ENCODE peak calls at places on chromosomes 7 and 10, in eight cellular contexts. O is suprapubic skin, X is upper lobe of left lung, S is breast epithelium, K is stomach, T is transverse colon, V is HCT116, L is HepG2. Y is an unnamed sample.

GRCh38 chr10:60446855-60447254 is 57.2 kb upstream of the ANK3 start:
- DNase-seq in X (no peak), T (no peak), V (no peak), S (peak; percentile 52), L (no peak), K (no peak), O (no peak), Y (no peak)

GRCh38 chr10:83917519-83918506 is 221.5 kb upstream of the GHITM start:
- DNase-seq in X (no peak), L (peak; percentile 12), O (no peak), K (no peak), V (peak; percentile 10), S (no peak), T (peak; percentile 31), Y (no peak)

GRCh38 chr7:113404245-113404644 is 285.9 kb upstream of the SMIM30 start:
- DNase-seq in L (peak; percentile 6), T (no peak), K (no peak), X (no peak), S (no peak), V (peak; percentile 29), O (no peak), Y (no peak)

GRCh38 chr7:121391686-121392085 is 4.4 kb downstream of the FAM3C start:
- DNase-seq in O (no peak), X (no peak), L (no peak), T (no peak), S (no peak), K (no peak), V (no peak), Y (no peak)

GRCh38 chr10:84244651-84245270 is at the start of gene RGR:
- DNase-seq in T (no peak), X (no peak), O (no peak), L (peak; percentile 75), S (peak; percentile 71), V (no peak), K (no peak), Y (no peak)

GRCh38 chr7:150388709-150389531 is 9.8 kb downstream of the ZNF775 start:
- DNase-seq in S (peak; percentile 82), X (peak; percentile 88), O (peak; percentile 74), L (peak; percentile 98), V (no peak), T (peak; percentile 80), K (peak; percentile 75), Y (no peak)

GRCh38 chr7:70032673-70033072 is 434.4 kb downstream of the AUTS2 start:
- DNase-seq in T (no peak), X (no peak), K (no peak), S (no peak), L (no peak), V (no peak), O (no peak), Y (no peak)

GRCh38 chr10:84665883-84666463 is 337.6 kb downstream of the CCSER2 start:
- DNase-seq in S (no peak), K (no peak), V (peak; percentile 21), L (peak; percentile 37), O (no peak), X (no peak), T (peak; percentile 11), Y (no peak)

GRCh38 chr10:115939101-115939815 is 333.7 kb downstream of the GFRA1 start:
- DNase-seq in T (no peak), L (no peak), S (no peak), X (no peak), O (no peak), K (no peak), V (no peak), Y (no peak)

GRCh38 chr10:132451506-132452215 is 54.7 kb downstream of the PWWP2B start:
- DNase-seq in X (peak; percentile 88), T (peak; percentile 60), L (no peak), O (peak; percentile 68), K (peak; percentile 54), S (no peak), V (no peak), Y (no peak)

GRCh38 chr7:75658369-75658768 is 80.4 kb downstream of the HIP1 start:
- DNase-seq in T (no peak), L (no peak), O (no peak), S (no peak), X (no peak), K (no peak), V (no peak), Y (no peak)

GRCh38 chr10:49036638-49037037 is 78.7 kb downstream of the VSTM4 start:
- DNase-seq in K (no peak), O (no peak), S (no peak), T (no peak), V (no peak), L (no peak), X (no peak), Y (no peak)

GRCh38 chr7:159056722-159057121 is 87.9 kb downstream of the VIPR2 start:
- DNase-seq in K (no peak), O (no peak), S (no peak), V (no peak), X (no peak), T (no peak), L (no peak), Y (no peak)

GRCh38 chr10:4607681-4608080 is 218.3 kb upstream of the AKR1E2 start:
- DNase-seq in K (no peak), V (no peak), X (peak; percentile 32), S (no peak), O (no peak), T (no peak), L (no peak), Y (no peak)

GRCh38 chr7:7183833-7184463 is 1.6 kb downstream of the C1GALT1 start:
- DNase-seq in L (no peak), S (no peak), T (no peak), X (no peak), K (no peak), O (no peak), V (no peak), Y (no peak)

GRCh38 chr7:80488406-80488805 is 23.5 kb downstream of the GNAT3 start:
- DNase-seq in V (no peak), X (no peak), O (no peak), K (no peak), T (no peak), L (no peak), S (no peak), Y (no peak)

GRCh38 chr10:6200588-6201510 is 1.9 kb upstream of the PFKFB3 start:
- DNase-seq in T (peak; percentile 45), K (no peak), L (peak; percentile 56), X (peak; percentile 89), O (no peak), S (no peak), V (no peak), Y (no peak)

GRCh38 chr7:71251706-71252105 is 119.8 kb downstream of the GALNT17 start:
- DNase-seq in K (no peak), O (no peak), X (no peak), T (no peak), V (no peak), S (no peak), L (no peak), Y (no peak)

GRCh38 chr10:83935911-83936310 is 203.4 kb upstream of the GHITM start:
- DNase-seq in V (no peak), X (no peak), O (no peak), L (no peak), K (no peak), T (no peak), S (no peak), Y (no peak)

GRCh38 chr10:33899578-33900531 is 565.4 kb upstream of the NRP1 start:
- DNase-seq in T (no peak), L (peak; percentile 55), K (no peak), O (no peak), S (no peak), X (no peak), V (no peak), Y (no peak)

DNA sequence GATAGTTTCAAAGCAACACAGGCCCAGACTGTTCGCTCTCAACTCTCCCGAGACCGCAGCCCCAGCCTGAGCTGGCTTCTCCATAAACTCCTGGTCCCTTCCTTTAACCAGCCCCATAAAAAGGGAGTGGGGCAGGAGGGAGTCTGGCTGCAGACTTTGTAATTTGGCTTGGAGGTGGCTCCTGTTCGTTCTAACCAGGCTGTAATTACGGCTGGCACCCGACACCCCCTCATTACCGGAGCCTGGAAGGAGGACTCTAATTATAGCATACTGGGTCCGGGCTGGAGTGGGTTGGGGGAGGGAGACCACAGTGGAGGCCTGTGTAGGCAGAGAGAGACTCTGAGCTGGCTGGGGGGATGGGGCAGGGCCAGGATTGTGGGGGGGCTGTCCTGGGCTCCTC is 49.7 kb downstream of the UNC5B start:
- DNase-seq in K (no peak), X (no peak), T (peak; percentile 55), L (no peak), O (no peak), V (no peak), S (no peak), Y (no peak)
- H3K4me1 ChIP-seq in K (peaks cover 35% of the 10 kb centered on the region), X (peaks cover 24% of the 10 kb centered on the region), T (peaks cover 59% of the 10 kb centered on the region), L (peaks cover 13% of the 10 kb centered on the region), O (peaks cover 36% of the 10 kb centered on the region), V (peaks cover 48% of the 10 kb centered on the region), S (peaks cover 8% of the 10 kb centered on the region), Y (peaks cover 77% of the 10 kb centered on the region)

GRCh38 chr10:69088801-69089501 is 1.0 kb downstream of the SRGN start:
- DNase-seq in S (no peak), V (no peak), O (no peak), K (no peak), L (no peak), T (no peak), X (no peak), Y (no peak)
- TF ChIP-seq POLR2AphosphoS5 in S (no peak), V (no peak), O (no peak), K (no peak), L (no peak), T (peak; percentile 66), X (no peak), Y (no peak)

GRCh38 chr7:5423272-5423843 is at the start of gene TNRC18:
- DNase-seq in X (peak; percentile 93), V (no peak), L (no peak), S (peak; percentile 52), K (peak; percentile 34), O (no peak), T (peak; percentile 32), Y (no peak)
- TF ChIP-seq POLR2A in X (no peak), V (no peak), L (no peak), S (peak; percentile 55), K (no peak), O (no peak), T (no peak), Y (peak; percentile 65)

GRCh38 chr10:103852189-103852711 is 3.1 kb downstream of the SH3PXD2A start:
- DNase-seq in K (no peak), V (no peak), X (no peak), O (peak; percentile 64), S (no peak), L (no peak), T (peak; percentile 30), Y (no peak)
- H3K4me1 ChIP-seq in K (peaks cover 69% of the 10 kb centered on the region), V (no peaks in the 10 kb centered on the region), X (peaks cover 78% of the 10 kb centered on the region), O (peaks cover 80% of the 10 kb centered on the region), S (peaks cover 4% of the 10 kb centered on the region), L (peaks cover 75% of the 10 kb centered on the region), T (peaks cover 67% of the 10 kb centered on the region), Y (peaks cover 83% of the 10 kb centered on the region)

GRCh38 chr10:126969310-126969709 is 64.1 kb downstream of the DOCK1 start:
- DNase-seq in X (no peak), L (no peak), V (peak; percentile 8), O (no peak), T (peak; percentile 36), S (peak; percentile 11), K (no peak), Y (no peak)
- TF ChIP-seq POLR2AphosphoS5 in X (no peak), L (no peak), V (no peak), O (no peak), T (no peak), S (no peak), K (no peak), Y (no peak)

GRCh38 chr7:67573639-67574038 is 577.0 kb downstream of the TYW1 start:
- DNase-seq in X (no peak), L (no peak), V (no peak), S (no peak), K (no peak), T (no peak), O (no peak), Y (no peak)
- TF ChIP-seq POLR2A in X (no peak), L (no peak), V (no peak), S (no peak), K (no peak), T (no peak), O (no peak), Y (no peak)

Y was measured in vagina.